ENCODE peak calls at places on chromosome 14, in seven cellular contexts. One of them, this sample, is unnamed.

GRCh38 chr14:59464651-59465569 is at the start of gene GPR135:
- DNase-seq in putamen: peak
- DNase-seq in PC-3: peak
- DNase-seq in AG20443: peak
- DNase-seq in kidney epithelial cell: no peak
- DNase-seq in pancreas: peak
- DNase-seq in T follicular helper cell: peak
- DNase-seq in this sample: no peak

GRCh38 chr14:50924848-50925247 is 19.4 kb downstream of the PYGL start:
- DNase-seq in putamen: no peak
- DNase-seq in PC-3: peak
- DNase-seq in AG20443: no peak
- DNase-seq in kidney epithelial cell: no peak
- DNase-seq in pancreas: no peak
- DNase-seq in T follicular helper cell: no peak
- DNase-seq in this sample: no peak

GRCh38 chr14:36852853-36853634 is 191.4 kb downstream of the PAX9 start:
- DNase-seq in putamen: no peak
- DNase-seq in PC-3: no peak
- DNase-seq in AG20443: peak
- DNase-seq in kidney epithelial cell: no peak
- DNase-seq in pancreas: no peak
- DNase-seq in T follicular helper cell: no peak
- DNase-seq in this sample: no peak

GRCh38 chr14:32073537-32074189 is 3.4 kb upstream of the ARHGAP5 start:
- DNase-seq in putamen: peak
- DNase-seq in PC-3: peak
- DNase-seq in AG20443: peak
- DNase-seq in kidney epithelial cell: peak
- DNase-seq in pancreas: peak
- DNase-seq in T follicular helper cell: peak
- DNase-seq in this sample: peak

GRCh38 chr14:52365071-52365470 is 51.0 kb downstream of the PTGER2 start:
- DNase-seq in putamen: no peak
- DNase-seq in PC-3: no peak
- DNase-seq in AG20443: no peak
- DNase-seq in kidney epithelial cell: no peak
- DNase-seq in pancreas: no peak
- DNase-seq in T follicular helper cell: no peak
- DNase-seq in this sample: no peak

GRCh38 chr14:21093769-21094681 is 4.4 kb downstream of the ZNF219 start:
- DNase-seq in putamen: no peak
- DNase-seq in PC-3: no peak
- DNase-seq in AG20443: no peak
- DNase-seq in kidney epithelial cell: no peak
- DNase-seq in pancreas: no peak
- DNase-seq in T follicular helper cell: no peak
- DNase-seq in this sample: no peak

GRCh38 chr14:84202486-84202885 is 1327.5 kb upstream of the FLRT2 start:
- DNase-seq in putamen: no peak
- DNase-seq in PC-3: no peak
- DNase-seq in AG20443: no peak
- DNase-seq in kidney epithelial cell: no peak
- DNase-seq in pancreas: no peak
- DNase-seq in T follicular helper cell: no peak
- DNase-seq in this sample: no peak

GRCh38 chr14:64218344-64219240 is 75.6 kb downstream of the ESR2 start:
- DNase-seq in putamen: no peak
- DNase-seq in PC-3: no peak
- DNase-seq in AG20443: no peak
- DNase-seq in kidney epithelial cell: peak
- DNase-seq in pancreas: peak
- DNase-seq in T follicular helper cell: no peak
- DNase-seq in this sample: no peak

GRCh38 chr14:103058209-103059055 is 1.1 kb upstream of the CDC42BPB start:
- DNase-seq in putamen: no peak
- DNase-seq in PC-3: peak
- DNase-seq in AG20443: no peak
- DNase-seq in kidney epithelial cell: no peak
- DNase-seq in pancreas: no peak
- DNase-seq in T follicular helper cell: no peak
- DNase-seq in this sample: no peak

GRCh38 chr14:35268946-35269345 is 23.2 kb upstream of the PSMA6 start:
- DNase-seq in putamen: no peak
- DNase-seq in PC-3: no peak
- DNase-seq in AG20443: no peak
- DNase-seq in kidney epithelial cell: no peak
- DNase-seq in pancreas: no peak
- DNase-seq in T follicular helper cell: no peak
- DNase-seq in this sample: no peak

GRCh38 chr14:54676822-54677708 is 110.1 kb downstream of the SAMD4A start:
- DNase-seq in putamen: peak
- DNase-seq in PC-3: peak
- DNase-seq in AG20443: peak
- DNase-seq in kidney epithelial cell: peak
- DNase-seq in pancreas: no peak
- DNase-seq in T follicular helper cell: no peak
- DNase-seq in this sample: peak

GRCh38 chr14:90569606-90570462 is 173.0 kb downstream of the CALM1 start:
- DNase-seq in putamen: no peak
- DNase-seq in PC-3: no peak
- DNase-seq in AG20443: no peak
- DNase-seq in kidney epithelial cell: no peak
- DNase-seq in pancreas: no peak
- DNase-seq in T follicular helper cell: no peak
- DNase-seq in this sample: no peak

GRCh38 chr14:31829256-31829923 is 247.7 kb upstream of the ARHGAP5 start:
- DNase-seq in putamen: no peak
- DNase-seq in PC-3: peak
- DNase-seq in AG20443: no peak
- DNase-seq in kidney epithelial cell: no peak
- DNase-seq in pancreas: no peak
- DNase-seq in T follicular helper cell: no peak
- DNase-seq in this sample: no peak

GRCh38 chr14:104514156-104514848 is 65.3 kb upstream of the C14orf180 start:
- DNase-seq in putamen: no peak
- DNase-seq in PC-3: no peak
- DNase-seq in AG20443: no peak
- DNase-seq in kidney epithelial cell: no peak
- DNase-seq in pancreas: no peak
- DNase-seq in T follicular helper cell: no peak
- DNase-seq in this sample: no peak

GRCh38 chr14:103398427-103399195 is 13.4 kb downstream of the MARK3 start:
- DNase-seq in putamen: no peak
- DNase-seq in PC-3: peak
- DNase-seq in AG20443: no peak
- DNase-seq in kidney epithelial cell: no peak
- DNase-seq in pancreas: no peak
- DNase-seq in T follicular helper cell: no peak
- DNase-seq in this sample: no peak

GRCh38 chr14:22159968-22160367 is 429.1 kb downstream of the DAD1 start:
- DNase-seq in putamen: no peak
- DNase-seq in PC-3: peak
- DNase-seq in AG20443: no peak
- DNase-seq in kidney epithelial cell: no peak
- DNase-seq in pancreas: no peak
- DNase-seq in T follicular helper cell: no peak
- DNase-seq in this sample: no peak

GRCh38 chr14:76599556-76599955 is 161.7 kb upstream of the VASH1 start:
- DNase-seq in putamen: no peak
- DNase-seq in PC-3: no peak
- DNase-seq in AG20443: no peak
- DNase-seq in kidney epithelial cell: no peak
- DNase-seq in pancreas: no peak
- DNase-seq in T follicular helper cell: no peak
- DNase-seq in this sample: no peak

GRCh38 chr14:58280954-58281787 is 17.2 kb upstream of the ARID4A start:
- DNase-seq in putamen: peak
- DNase-seq in PC-3: peak
- DNase-seq in AG20443: peak
- DNase-seq in kidney epithelial cell: peak
- DNase-seq in pancreas: peak
- DNase-seq in T follicular helper cell: no peak
- DNase-seq in this sample: no peak

GRCh38 chr14:23566782-23567185 is 807 bp downstream of the AP1G2 start:
- DNase-seq in putamen: no peak
- DNase-seq in PC-3: peak
- DNase-seq in AG20443: peak
- DNase-seq in kidney epithelial cell: no peak
- DNase-seq in pancreas: no peak
- DNase-seq in T follicular helper cell: no peak
- DNase-seq in this sample: no peak

This sample was measured in H54.